ENCODE peak calls at places on chromosomes 1 and 21, in five cellular contexts. One of them, this sample, is unnamed.

GRCh38 chr1:205191127-205191577 is 20.4 kb downstream of the DSTYK start:
- DNase-seq in HepG2: peak
- DNase-seq in H1: no peak
- DNase-seq in K562: no peak
- DNase-seq in GM12878: no peak
- DNase-seq in this sample: no peak

GRCh38 chr1:181396171-181396670 is 87.1 kb upstream of the CACNA1E start:
- DNase-seq in K562: no peak
- DNase-seq in GM12878: no peak
- DNase-seq in HepG2: no peak
- DNase-seq in H1: no peak
- DNase-seq in this sample: no peak

GRCh38 chr1:34418166-34418565 is 241.5 kb downstream of the C1orf94 start:
- DNase-seq in HepG2: no peak
- DNase-seq in GM12878: no peak
- DNase-seq in K562: no peak
- DNase-seq in H1: no peak
- DNase-seq in this sample: no peak

GRCh38 chr21:31326478-31327247 is 17.4 kb downstream of the TIAM1 start:
- DNase-seq in K562: no peak
- DNase-seq in GM12878: peak
- DNase-seq in H1: no peak
- DNase-seq in HepG2: no peak
- DNase-seq in this sample: no peak

GRCh38 chr21:33067045-33067444 is 2.9 kb upstream of the OLIG1 start:
- DNase-seq in GM12878: no peak
- DNase-seq in K562: no peak
- DNase-seq in H1: no peak
- DNase-seq in HepG2: no peak
- DNase-seq in this sample: no peak

GRCh38 chr1:116497660-116498059 is 73.2 kb downstream of the CD58 start:
- DNase-seq in H1: no peak
- DNase-seq in K562: peak
- DNase-seq in HepG2: no peak
- DNase-seq in GM12878: no peak
- DNase-seq in this sample: no peak

GRCh38 chr1:91757760-91758545 is 128.0 kb downstream of the TGFBR3 start:
- DNase-seq in K562: no peak
- DNase-seq in HepG2: no peak
- DNase-seq in H1: no peak
- DNase-seq in GM12878: no peak
- DNase-seq in this sample: no peak

GRCh38 chr21:29248124-29248523 is 50.6 kb upstream of the BACH1 start:
- DNase-seq in K562: no peak
- DNase-seq in HepG2: no peak
- DNase-seq in GM12878: no peak
- DNase-seq in H1: no peak
- DNase-seq in this sample: no peak

GRCh38 chr1:235307158-235308124 is 20.5 kb downstream of the ARID4B start:
- DNase-seq in K562: no peak
- DNase-seq in GM12878: no peak
- DNase-seq in HepG2: no peak
- DNase-seq in H1: no peak
- DNase-seq in this sample: no peak

GRCh38 chr1:193519922-193520321 is 333.5 kb upstream of the B3GALT2 start:
- DNase-seq in K562: no peak
- DNase-seq in HepG2: peak
- DNase-seq in GM12878: no peak
- DNase-seq in H1: no peak
- DNase-seq in this sample: no peak

GRCh38 chr21:42056468-42056867 is 14.6 kb upstream of the UMODL1 start:
- DNase-seq in HepG2: no peak
- DNase-seq in H1: no peak
- DNase-seq in K562: no peak
- DNase-seq in GM12878: no peak
- DNase-seq in this sample: no peak

GRCh38 chr1:26122988-26123973 is 11.7 kb downstream of the PDIK1L start:
- DNase-seq in GM12878: no peak
- DNase-seq in H1: no peak
- DNase-seq in K562: no peak
- DNase-seq in HepG2: no peak
- DNase-seq in this sample: no peak

GRCh38 chr1:206748348-206749034 is 22.1 kb upstream of the IL19 start:
- DNase-seq in GM12878: no peak
- DNase-seq in K562: no peak
- DNase-seq in HepG2: no peak
- DNase-seq in H1: no peak
- DNase-seq in this sample: no peak

GRCh38 chr21:44425895-44426662 is 29.2 kb upstream of the LRRC3 start:
- DNase-seq in GM12878: no peak
- DNase-seq in H1: no peak
- DNase-seq in K562: no peak
- DNase-seq in HepG2: no peak
- DNase-seq in this sample: no peak

GRCh38 chr1:67355745-67356424 is 48.2 kb downstream of the IL12RB2 start:
- DNase-seq in H1: no peak
- DNase-seq in HepG2: no peak
- DNase-seq in K562: peak
- DNase-seq in GM12878: no peak
- DNase-seq in this sample: no peak

GRCh38 chr1:203144661-203145060 is 17.1 kb downstream of the ADORA1 start:
- DNase-seq in K562: no peak
- DNase-seq in GM12878: no peak
- DNase-seq in HepG2: peak
- DNase-seq in H1: no peak
- DNase-seq in this sample: no peak

GRCh38 chr1:116150368-116150767 is 39.2 kb downstream of the MAB21L3 start:
- DNase-seq in HepG2: no peak
- DNase-seq in H1: no peak
- DNase-seq in K562: no peak
- DNase-seq in GM12878: no peak
- DNase-seq in this sample: no peak

GRCh38 chr1:47551971-47552528 is 114.2 kb downstream of the FOXD2 start:
- DNase-seq in GM12878: no peak
- DNase-seq in K562: no peak
- DNase-seq in HepG2: no peak
- DNase-seq in H1: no peak
- DNase-seq in this sample: no peak

GRCh38 chr1:189681252-189681919 is 796.3 kb downstream of the BRINP3 start:
- DNase-seq in GM12878: no peak
- DNase-seq in K562: no peak
- DNase-seq in HepG2: no peak
- DNase-seq in H1: no peak
- DNase-seq in this sample: peak

GRCh38 chr1:89254658-89255287 is 17.9 kb downstream of the GBP5 start:
- DNase-seq in HepG2: no peak
- DNase-seq in K562: no peak
- DNase-seq in H1: no peak
- DNase-seq in GM12878: no peak
- DNase-seq in this sample: no peak

GRCh38 chr21:32569261-32570230 is 15.8 kb downstream of the TCP10L start:
- DNase-seq in K562: peak
- DNase-seq in H1: peak
- DNase-seq in GM12878: peak
- DNase-seq in HepG2: peak
- DNase-seq in this sample: peak

GRCh38 chr1:68213843-68214242 is 18.5 kb downstream of the WLS start:
- DNase-seq in K562: no peak
- DNase-seq in HepG2: peak
- DNase-seq in GM12878: no peak
- DNase-seq in H1: no peak
- DNase-seq in this sample: no peak

GRCh38 chr1:230458509-230458908 is 32.4 kb upstream of the PGBD5 start:
- DNase-seq in GM12878: no peak
- DNase-seq in HepG2: no peak
- DNase-seq in H1: no peak
- DNase-seq in K562: no peak
- DNase-seq in this sample: no peak

GRCh38 chr1:167803358-167804217 is 81.8 kb downstream of the MPZL1 start:
- DNase-seq in K562: peak
- DNase-seq in H1: peak
- DNase-seq in HepG2: peak
- DNase-seq in GM12878: peak
- DNase-seq in this sample: peak

GRCh38 chr1:67097305-67097704 is 37.5 kb downstream of the C1orf141 start:
- DNase-seq in HepG2: peak
- DNase-seq in GM12878: no peak
- DNase-seq in K562: no peak
- DNase-seq in H1: peak
- DNase-seq in this sample: no peak

GRCh38 chr1:221777434-221778072 is 35.7 kb upstream of the DUSP10 start:
- DNase-seq in H1: no peak
- DNase-seq in HepG2: no peak
- DNase-seq in K562: no peak
- DNase-seq in GM12878: peak
- DNase-seq in this sample: no peak

GRCh38 chr1:56627636-56628039 is 17.5 kb upstream of the PRKAA2 start:
- DNase-seq in K562: no peak
- DNase-seq in H1: no peak
- DNase-seq in GM12878: no peak
- DNase-seq in HepG2: peak
- DNase-seq in this sample: peak

GRCh38 chr1:15577691-15578090 is 7.2 kb downstream of the AGMAT start:
- DNase-seq in GM12878: no peak
- DNase-seq in H1: no peak
- DNase-seq in K562: no peak
- DNase-seq in HepG2: no peak
- DNase-seq in this sample: no peak

DNA sequence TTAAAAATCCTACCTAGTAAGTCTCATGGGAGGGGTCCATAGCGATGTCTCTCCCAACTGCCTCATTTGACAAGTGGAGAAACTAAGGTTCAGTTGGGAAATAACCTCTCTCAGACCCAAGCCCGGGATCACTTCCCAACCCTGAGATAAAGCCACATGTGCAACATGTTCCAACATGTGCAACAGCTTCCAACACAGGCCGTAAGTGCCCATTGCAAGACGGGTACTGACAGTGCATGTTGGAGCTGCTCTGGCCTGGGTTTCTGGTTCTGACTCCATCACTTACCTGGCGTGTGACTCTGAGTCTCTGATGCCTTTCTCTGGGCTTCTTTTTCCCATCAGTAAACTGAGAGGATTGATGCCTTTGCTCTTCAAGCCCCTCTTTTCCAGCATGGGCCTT is 38.0 kb upstream of the FOXO6 start:
- DNase-seq in HepG2: no peak
- DNase-seq in K562: no peak
- DNase-seq in GM12878: no peak
- DNase-seq in H1: no peak
- DNase-seq in this sample: no peak
- TF ChIP-seq KDM1A in HepG2: no peak
- TF ChIP-seq KDM1A in K562: no peak
- TF ChIP-seq KDM1A in GM12878: no peak
- TF ChIP-seq KDM1A in H1: no peak
- TF ChIP-seq KDM1A in this sample: no peak

DNA sequence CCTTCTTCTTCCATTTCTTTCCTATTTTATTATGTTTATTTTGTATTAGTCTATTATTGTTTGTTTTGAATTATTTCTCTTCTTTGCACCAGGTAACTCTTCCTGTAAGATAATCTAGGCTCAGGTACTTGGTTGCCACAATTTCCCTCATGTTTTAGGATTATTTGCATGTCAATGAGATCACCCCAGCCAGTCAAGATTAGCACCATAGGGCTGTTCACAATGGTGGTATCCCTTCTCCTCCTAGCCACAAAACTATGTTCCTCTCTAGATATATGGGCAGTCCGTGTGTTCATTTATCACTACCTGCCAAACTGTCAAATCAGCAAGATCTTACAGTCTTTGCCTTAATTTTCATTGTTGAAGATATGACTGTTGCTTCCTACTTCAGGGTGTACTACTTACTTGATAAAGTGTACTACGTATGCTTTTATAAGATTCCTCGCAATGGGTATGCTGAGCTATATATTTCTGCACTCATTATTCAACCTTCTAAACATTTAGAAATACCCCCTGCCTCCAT is 1536.2 kb downstream of the PLA2G4A start:
- DNase-seq in H1: no peak
- DNase-seq in HepG2: no peak
- DNase-seq in K562: no peak
- DNase-seq in GM12878: no peak
- DNase-seq in this sample: no peak
- TF ChIP-seq MAX in H1: no peak
- TF ChIP-seq MAX in HepG2: no peak
- TF ChIP-seq MAX in K562: no peak
- TF ChIP-seq MAX in GM12878: no peak
- TF ChIP-seq MAX in this sample: no peak

GRCh38 chr1:63073530-63074306 is 248.6 kb upstream of the FOXD3 start:
- DNase-seq in H1: no peak
- DNase-seq in HepG2: no peak
- DNase-seq in K562: no peak
- DNase-seq in GM12878: no peak
- DNase-seq in this sample: no peak
- TF ChIP-seq CHD2 in H1: no peak
- TF ChIP-seq CHD2 in HepG2: no peak
- TF ChIP-seq CHD2 in K562: no peak
- TF ChIP-seq CHD2 in GM12878: no peak
- TF ChIP-seq CHD2 in this sample: no peak

GRCh38 chr1:23216771-23217420 is 406 bp downstream of the HTR1D start:
- DNase-seq in HepG2: no peak
- DNase-seq in GM12878: no peak
- DNase-seq in H1: no peak
- DNase-seq in K562: peak
- DNase-seq in this sample: no peak

GRCh38 chr1:23217421-23218115 is at the start of gene HTR1D:
- DNase-seq in H1: no peak
- DNase-seq in GM12878: no peak
- DNase-seq in K562: peak
- DNase-seq in HepG2: no peak
- DNase-seq in this sample: no peak

GRCh38 chr1:23215291-23215690 is 2.0 kb downstream of the HTR1D start:
- DNase-seq in GM12878: no peak
- DNase-seq in H1: no peak
- DNase-seq in HepG2: no peak
- DNase-seq in K562: no peak
- DNase-seq in this sample: no peak

GRCh38 chr1:23214640-23215039 is 2.7 kb downstream of the HTR1D start:
- DNase-seq in HepG2: no peak
- DNase-seq in GM12878: no peak
- DNase-seq in H1: no peak
- DNase-seq in K562: no peak
- DNase-seq in this sample: no peak

GRCh38 chr1:23215751-23216449 is 1.4 kb downstream of the HTR1D start:
- DNase-seq in HepG2: peak
- DNase-seq in K562: no peak
- DNase-seq in GM12878: no peak
- DNase-seq in H1: no peak
- DNase-seq in this sample: no peak
- TF ChIP-seq KDM1A in HepG2: no peak
- TF ChIP-seq KDM1A in K562: no peak
- TF ChIP-seq KDM1A in GM12878: no peak
- TF ChIP-seq KDM1A in H1: no peak
- TF ChIP-seq KDM1A in this sample: no peak

This sample was measured in A549.